ENCODE peak calls at places on chromosomes 16 and 17, in four cellular contexts. One of them, this sample, is unnamed.

GRCh38 chr16:49533436-49533835 is 159.8 kb downstream of the C16orf78 start:
- DNase-seq in sciatic nerve: no peak
- DNase-seq in stimulated activated naive CD4-positive, alpha-beta T cell: no peak
- DNase-seq in activated T-helper 1 cell treated with Interleukin-2 at 50 U/mL for 16 hours: no peak
- DNase-seq in this sample: no peak

GRCh38 chr17:4739122-4740024 is at the start of the genes CXCL16 and ZMYND15:
- DNase-seq in activated T-helper 1 cell treated with Interleukin-2 at 50 U/mL for 16 hours: peak; percentile 42
- DNase-seq in sciatic nerve: peak; percentile 78
- DNase-seq in stimulated activated naive CD4-positive, alpha-beta T cell: peak; percentile 58
- DNase-seq in this sample: peak; percentile 66

GRCh38 chr17:46792071-46792470 is 26.4 kb downstream of the WNT3 start:
- DNase-seq in activated T-helper 1 cell treated with Interleukin-2 at 50 U/mL for 16 hours: no peak
- DNase-seq in sciatic nerve: no peak
- DNase-seq in stimulated activated naive CD4-positive, alpha-beta T cell: no peak
- DNase-seq in this sample: no peak

GRCh38 chr17:28765038-28765437 is 21.2 kb downstream of the TRAF4 start:
- DNase-seq in stimulated activated naive CD4-positive, alpha-beta T cell: no peak
- DNase-seq in sciatic nerve: no peak
- DNase-seq in activated T-helper 1 cell treated with Interleukin-2 at 50 U/mL for 16 hours: no peak
- DNase-seq in this sample: no peak

GRCh38 chr16:69381231-69381630 is 4.6 kb downstream of the TERF2 start:
- DNase-seq in sciatic nerve: peak; percentile 15
- DNase-seq in stimulated activated naive CD4-positive, alpha-beta T cell: no peak
- DNase-seq in activated T-helper 1 cell treated with Interleukin-2 at 50 U/mL for 16 hours: no peak
- DNase-seq in this sample: no peak

GRCh38 chr17:15261818-15262290 is 3.3 kb downstream of the PMP22 start:
- DNase-seq in activated T-helper 1 cell treated with Interleukin-2 at 50 U/mL for 16 hours: no peak
- DNase-seq in sciatic nerve: no peak
- DNase-seq in stimulated activated naive CD4-positive, alpha-beta T cell: no peak
- DNase-seq in this sample: no peak

GRCh38 chr16:89194340-89195311 is 5.7 kb downstream of the SLC22A31 start:
- DNase-seq in activated T-helper 1 cell treated with Interleukin-2 at 50 U/mL for 16 hours: no peak
- DNase-seq in sciatic nerve: peak; percentile 58
- DNase-seq in stimulated activated naive CD4-positive, alpha-beta T cell: no peak
- DNase-seq in this sample: peak; percentile 6

GRCh38 chr16:7014756-7015155 is 317.9 kb upstream of the RBFOX1 start:
- DNase-seq in activated T-helper 1 cell treated with Interleukin-2 at 50 U/mL for 16 hours: no peak
- DNase-seq in stimulated activated naive CD4-positive, alpha-beta T cell: no peak
- DNase-seq in sciatic nerve: no peak
- DNase-seq in this sample: no peak

GRCh38 chr16:31131416-31131815 is 4.1 kb downstream of the PRSS8 start:
- DNase-seq in stimulated activated naive CD4-positive, alpha-beta T cell: no peak
- DNase-seq in sciatic nerve: no peak
- DNase-seq in activated T-helper 1 cell treated with Interleukin-2 at 50 U/mL for 16 hours: no peak
- DNase-seq in this sample: no peak

GRCh38 chr17:2403044-2403443 is 2.2 kb upstream of the MNT start:
- DNase-seq in stimulated activated naive CD4-positive, alpha-beta T cell: no peak
- DNase-seq in activated T-helper 1 cell treated with Interleukin-2 at 50 U/mL for 16 hours: no peak
- DNase-seq in sciatic nerve: no peak
- DNase-seq in this sample: no peak

GRCh38 chr17:56009795-56010715 is 143.2 kb upstream of the ANKFN1 start:
- DNase-seq in stimulated activated naive CD4-positive, alpha-beta T cell: peak; percentile 12
- DNase-seq in activated T-helper 1 cell treated with Interleukin-2 at 50 U/mL for 16 hours: no peak
- DNase-seq in sciatic nerve: no peak
- DNase-seq in this sample: no peak

GRCh38 chr16:28187595-28188004 is 24.2 kb downstream of the XPO6 start:
- DNase-seq in stimulated activated naive CD4-positive, alpha-beta T cell: no peak
- DNase-seq in activated T-helper 1 cell treated with Interleukin-2 at 50 U/mL for 16 hours: no peak
- DNase-seq in sciatic nerve: no peak
- DNase-seq in this sample: peak; percentile 65

GRCh38 chr16:29994613-29995329 is 646 bp downstream of the HIRIP3 start:
- DNase-seq in activated T-helper 1 cell treated with Interleukin-2 at 50 U/mL for 16 hours: peak; percentile 63
- DNase-seq in stimulated activated naive CD4-positive, alpha-beta T cell: no peak
- DNase-seq in sciatic nerve: peak; percentile 77
- DNase-seq in this sample: no peak

GRCh38 chr16:67245189-67245585 is 2.1 kb downstream of the FHOD1 start:
- DNase-seq in activated T-helper 1 cell treated with Interleukin-2 at 50 U/mL for 16 hours: no peak
- DNase-seq in stimulated activated naive CD4-positive, alpha-beta T cell: no peak
- DNase-seq in sciatic nerve: no peak
- DNase-seq in this sample: no peak

GRCh38 chr17:40015998-40016691 is 905 bp downstream of the CSF3 start:
- DNase-seq in stimulated activated naive CD4-positive, alpha-beta T cell: no peak
- DNase-seq in activated T-helper 1 cell treated with Interleukin-2 at 50 U/mL for 16 hours: no peak
- DNase-seq in sciatic nerve: no peak
- DNase-seq in this sample: no peak

GRCh38 chr16:88838566-88838965 is 18.2 kb downstream of the GALNS start:
- DNase-seq in sciatic nerve: no peak
- DNase-seq in activated T-helper 1 cell treated with Interleukin-2 at 50 U/mL for 16 hours: no peak
- DNase-seq in stimulated activated naive CD4-positive, alpha-beta T cell: no peak
- DNase-seq in this sample: no peak

GRCh38 chr16:21001262-21001661 is 100.7 kb downstream of the LYRM1 start:
- DNase-seq in stimulated activated naive CD4-positive, alpha-beta T cell: no peak
- DNase-seq in activated T-helper 1 cell treated with Interleukin-2 at 50 U/mL for 16 hours: no peak
- DNase-seq in sciatic nerve: no peak
- DNase-seq in this sample: no peak

GRCh38 chr17:19248923-19249574 is 11.9 kb downstream of the EPN2 start:
- DNase-seq in sciatic nerve: peak; percentile 65
- DNase-seq in activated T-helper 1 cell treated with Interleukin-2 at 50 U/mL for 16 hours: no peak
- DNase-seq in stimulated activated naive CD4-positive, alpha-beta T cell: no peak
- DNase-seq in this sample: no peak

GRCh38 chr17:31388770-31389672 is 2.5 kb upstream of the RAB11FIP4 start:
- DNase-seq in activated T-helper 1 cell treated with Interleukin-2 at 50 U/mL for 16 hours: no peak
- DNase-seq in sciatic nerve: no peak
- DNase-seq in stimulated activated naive CD4-positive, alpha-beta T cell: peak; percentile 30
- DNase-seq in this sample: peak; percentile 43

GRCh38 chr16:20300312-20301097 is 26.8 kb downstream of the GP2 start:
- DNase-seq in sciatic nerve: peak; percentile 61
- DNase-seq in stimulated activated naive CD4-positive, alpha-beta T cell: no peak
- DNase-seq in activated T-helper 1 cell treated with Interleukin-2 at 50 U/mL for 16 hours: no peak
- DNase-seq in this sample: peak; percentile 20

GRCh38 chr17:74227271-74227670 is 13.9 kb downstream of the TTYH2 start:
- DNase-seq in activated T-helper 1 cell treated with Interleukin-2 at 50 U/mL for 16 hours: no peak
- DNase-seq in stimulated activated naive CD4-positive, alpha-beta T cell: no peak
- DNase-seq in sciatic nerve: no peak
- DNase-seq in this sample: no peak

GRCh38 chr16:86823895-86824671 is 245.7 kb downstream of the FOXL1 start:
- DNase-seq in stimulated activated naive CD4-positive, alpha-beta T cell: no peak
- DNase-seq in sciatic nerve: no peak
- DNase-seq in activated T-helper 1 cell treated with Interleukin-2 at 50 U/mL for 16 hours: no peak
- DNase-seq in this sample: no peak

GRCh38 chr16:46822270-46822669 is 8.7 kb downstream of the C16orf87 start:
- DNase-seq in sciatic nerve: no peak
- DNase-seq in stimulated activated naive CD4-positive, alpha-beta T cell: no peak
- DNase-seq in activated T-helper 1 cell treated with Interleukin-2 at 50 U/mL for 16 hours: no peak
- DNase-seq in this sample: peak; percentile 54

GRCh38 chr17:55237268-55237667 is 27.5 kb upstream of the HLF start:
- DNase-seq in activated T-helper 1 cell treated with Interleukin-2 at 50 U/mL for 16 hours: no peak
- DNase-seq in stimulated activated naive CD4-positive, alpha-beta T cell: peak; percentile 16
- DNase-seq in sciatic nerve: no peak
- DNase-seq in this sample: no peak

GRCh38 chr17:147796-148740 is 10.7 kb downstream of the SCGB1C2 start:
- DNase-seq in sciatic nerve: peak; percentile 41
- DNase-seq in activated T-helper 1 cell treated with Interleukin-2 at 50 U/mL for 16 hours: no peak
- DNase-seq in stimulated activated naive CD4-positive, alpha-beta T cell: no peak
- DNase-seq in this sample: no peak

GRCh38 chr16:87392823-87393679 is 915 bp downstream of the MAP1LC3B start:
- DNase-seq in activated T-helper 1 cell treated with Interleukin-2 at 50 U/mL for 16 hours: peak; percentile 20
- DNase-seq in sciatic nerve: peak; percentile 78
- DNase-seq in stimulated activated naive CD4-positive, alpha-beta T cell: peak; percentile 51
- DNase-seq in this sample: peak; percentile 62

GRCh38 chr17:17198281-17198680 is 7.9 kb downstream of the PLD6 start:
- DNase-seq in stimulated activated naive CD4-positive, alpha-beta T cell: no peak
- DNase-seq in activated T-helper 1 cell treated with Interleukin-2 at 50 U/mL for 16 hours: no peak
- DNase-seq in sciatic nerve: no peak
- DNase-seq in this sample: no peak

GRCh38 chr17:27430882-27431491 is 25.3 kb upstream of the KSR1 start:
- DNase-seq in sciatic nerve: no peak
- DNase-seq in stimulated activated naive CD4-positive, alpha-beta T cell: no peak
- DNase-seq in activated T-helper 1 cell treated with Interleukin-2 at 50 U/mL for 16 hours: no peak
- DNase-seq in this sample: no peak

GRCh38 chr17:49834118-49834743 is 13.6 kb downstream of the TAC4 start:
- DNase-seq in activated T-helper 1 cell treated with Interleukin-2 at 50 U/mL for 16 hours: no peak
- DNase-seq in sciatic nerve: no peak
- DNase-seq in stimulated activated naive CD4-positive, alpha-beta T cell: no peak
- DNase-seq in this sample: no peak

GRCh38 chr16:27205436-27206065 is 2.2 kb downstream of the KDM8 start:
- DNase-seq in stimulated activated naive CD4-positive, alpha-beta T cell: no peak
- DNase-seq in sciatic nerve: no peak
- DNase-seq in activated T-helper 1 cell treated with Interleukin-2 at 50 U/mL for 16 hours: no peak
- DNase-seq in this sample: no peak

GRCh38 chr16:53744449-53744848 is 40.5 kb downstream of the FTO start:
- DNase-seq in activated T-helper 1 cell treated with Interleukin-2 at 50 U/mL for 16 hours: no peak
- DNase-seq in sciatic nerve: no peak
- DNase-seq in stimulated activated naive CD4-positive, alpha-beta T cell: peak; percentile 62
- DNase-seq in this sample: peak; percentile 12

GRCh38 chr16:89275284-89275584 is 57.7 kb downstream of the ZNF778 start:
- DNase-seq in stimulated activated naive CD4-positive, alpha-beta T cell: no peak
- DNase-seq in sciatic nerve: no peak
- DNase-seq in activated T-helper 1 cell treated with Interleukin-2 at 50 U/mL for 16 hours: no peak
- DNase-seq in this sample: no peak

GRCh38 chr17:78341559-78342437 is 18.1 kb downstream of the SOCS3 start:
- DNase-seq in sciatic nerve: peak; percentile 87
- DNase-seq in stimulated activated naive CD4-positive, alpha-beta T cell: peak; percentile 26
- DNase-seq in activated T-helper 1 cell treated with Interleukin-2 at 50 U/mL for 16 hours: no peak
- DNase-seq in this sample: no peak

GRCh38 chr17:66734544-66734943 is 100.4 kb upstream of the CACNG5 start:
- DNase-seq in stimulated activated naive CD4-positive, alpha-beta T cell: no peak
- DNase-seq in activated T-helper 1 cell treated with Interleukin-2 at 50 U/mL for 16 hours: no peak
- DNase-seq in sciatic nerve: no peak
- DNase-seq in this sample: no peak

GRCh38 chr16:57314161-57314785 is 29.8 kb upstream of the PLLP start:
- DNase-seq in activated T-helper 1 cell treated with Interleukin-2 at 50 U/mL for 16 hours: no peak
- DNase-seq in sciatic nerve: no peak
- DNase-seq in stimulated activated naive CD4-positive, alpha-beta T cell: peak; percentile 9
- DNase-seq in this sample: no peak

This sample was measured in GM06990.